ENCODE peak calls at places on chromosomes 6 and 20, in eight cellular contexts. K is heart right ventricle; Q is mesenchymal stem cell; I is CD4-positive, alpha-beta T cell; M is PC-3; D is left ventricle myocardium inferior; S is aorta; U is HL-60. A is an unnamed sample.

GRCh38 chr6:34285571-34285970 is 36.8 kb upstream of the SMIM29 start:
- DNase-seq in K (no peak), Q (peak; percentile 63), I (no peak), M (no peak), D (no peak), S (no peak), U (no peak), A (no peak)

GRCh38 chr6:30740993-30741784 is 1.3 kb downstream of the FLOT1 start:
- DNase-seq in K (no peak), Q (peak; percentile 69), I (no peak), M (peak; percentile 36), D (no peak), S (no peak), U (peak; percentile 38), A (no peak)

GRCh38 chr6:2439632-2440031 is 194.2 kb upstream of the GMDS start:
- DNase-seq in K (no peak), Q (no peak), I (no peak), M (no peak), D (no peak), S (no peak), U (no peak), A (no peak)

GRCh38 chr20:51700809-51701285 is 67.3 kb downstream of the ATP9A start:
- DNase-seq in K (no peak), Q (peak; percentile 65), I (no peak), M (peak; percentile 92), D (no peak), S (no peak), U (peak; percentile 14), A (no peak)

GRCh38 chr6:129252377-129253071 is 369.6 kb downstream of the LAMA2 start:
- DNase-seq in K (no peak), Q (peak; percentile 8), I (no peak), M (peak; percentile 32), D (no peak), S (no peak), U (no peak), A (no peak)

GRCh38 chr20:59006864-59007757 is at the start of gene CTSZ:
- DNase-seq in K (peak; percentile 51), Q (peak; percentile 36), I (no peak), M (peak; percentile 54), D (peak; percentile 81), S (peak; percentile 91), U (peak; percentile 31), A (no peak)

GRCh38 chr20:36988494-36988966 is 37.0 kb upstream of the SAMHD1 start:
- DNase-seq in K (no peak), Q (no peak), I (no peak), M (peak; percentile 32), D (no peak), S (no peak), U (no peak), A (no peak)

GRCh38 chr20:64119681-64120341 is 12.4 kb upstream of the NPBWR2 start:
- DNase-seq in K (no peak), Q (no peak), I (no peak), M (no peak), D (no peak), S (peak; percentile 55), U (no peak), A (no peak)

GRCh38 chr6:33356295-33356694 is 35.3 kb upstream of the KIFC1 start:
- DNase-seq in K (no peak), Q (no peak), I (no peak), M (no peak), D (no peak), S (no peak), U (no peak), A (no peak)

GRCh38 chr20:12627485-12627884 is 381.3 kb upstream of the SPTLC3 start:
- DNase-seq in K (no peak), Q (peak; percentile 64), I (no peak), M (no peak), D (no peak), S (no peak), U (no peak), A (no peak)

GRCh38 chr20:3046677-3047462 is 1.0 kb downstream of the MRPS26 start:
- DNase-seq in K (no peak), Q (no peak), I (no peak), M (peak; percentile 74), D (no peak), S (no peak), U (peak; percentile 24), A (no peak)

GRCh38 chr6:134111062-134111677 is 58.7 kb upstream of the SLC2A12 start:
- DNase-seq in K (peak; percentile 26), Q (peak; percentile 70), I (peak; percentile 23), M (peak; percentile 77), D (no peak), S (no peak), U (peak; percentile 61), A (no peak)

GRCh38 chr6:153958860-153959259 is 80.2 kb upstream of the OPRM1 start:
- DNase-seq in K (no peak), Q (no peak), I (no peak), M (no peak), D (no peak), S (no peak), U (no peak), A (no peak)

GRCh38 chr6:105428342-105428957 is 25.6 kb upstream of the PREP start:
- DNase-seq in K (no peak), Q (peak; percentile 62), I (no peak), M (peak; percentile 75), D (no peak), S (no peak), U (no peak), A (no peak)

GRCh38 chr6:12656841-12657435 is 59.6 kb upstream of the PHACTR1 start:
- DNase-seq in K (no peak), Q (no peak), I (no peak), M (no peak), D (no peak), S (no peak), U (no peak), A (no peak)

GRCh38 chr6:109760208-109760607 is 69.1 kb downstream of the FIG4 start:
- DNase-seq in K (no peak), Q (no peak), I (no peak), M (peak; percentile 75), D (no peak), S (no peak), U (no peak), A (no peak)

GRCh38 chr6:44925100-44925739 is 402.9 kb upstream of the RUNX2 start:
- DNase-seq in K (no peak), Q (peak; percentile 51), I (no peak), M (no peak), D (no peak), S (no peak), U (no peak), A (no peak)

GRCh38 chr6:105243487-105243886 is 63.7 kb upstream of the POPDC3 start:
- DNase-seq in K (no peak), Q (peak; percentile 80), I (no peak), M (no peak), D (no peak), S (no peak), U (no peak), A (no peak)

GRCh38 chr20:49779972-49780371 is 32.7 kb upstream of the SLC9A8 start:
- DNase-seq in K (no peak), Q (no peak), I (no peak), M (no peak), D (no peak), S (no peak), U (no peak), A (no peak)

GRCh38 chr20:11443382-11444119 is 474.1 kb upstream of the BTBD3 start:
- DNase-seq in K (no peak), Q (no peak), I (no peak), M (no peak), D (no peak), S (no peak), U (no peak), A (no peak)

GRCh38 chr6:108168980-108169800 is 3.4 kb downstream of the NR2E1 start:
- DNase-seq in K (no peak), Q (no peak), I (no peak), M (no peak), D (no peak), S (no peak), U (no peak), A (no peak)

GRCh38 chr6:40083141-40083920 is 149.1 kb upstream of the MOCS1 start:
- DNase-seq in K (no peak), Q (no peak), I (no peak), M (no peak), D (no peak), S (no peak), U (no peak), A (no peak)

GRCh38 chr20:38805502-38805957 is at the start of gene PPP1R16B:
- DNase-seq in K (peak; percentile 62), Q (peak; percentile 19), I (peak; percentile 66), M (no peak), D (peak; percentile 58), S (peak; percentile 84), U (no peak), A (no peak)
- H3K27ac ChIP-seq in K (peak within 1 kb of the TSS; percentile 90), Q (no peak within 1 kb of the TSS), I (peak within 1 kb of the TSS; percentile 96), M (no peak within 1 kb of the TSS), D (peak within 1 kb of the TSS; percentile 91), S (no peak within 1 kb of the TSS), U (no peak within 1 kb of the TSS), A (peak within 1 kb of the TSS; percentile 63)

GRCh38 chr6:45990162-45990561 is 25.5 kb downstream of the CLIC5 start:
- DNase-seq in K (no peak), Q (no peak), I (no peak), M (no peak), D (no peak), S (no peak), U (no peak), A (no peak)

GRCh38 chr6:45987866-45988265 is 27.8 kb downstream of the CLIC5 start:
- DNase-seq in K (no peak), Q (no peak), I (no peak), M (no peak), D (no peak), S (no peak), U (no peak), A (no peak)

GRCh38 chr6:45986746-45987274 is 28.9 kb downstream of the CLIC5 start:
- DNase-seq in K (peak; percentile 70), Q (peak; percentile 16), I (no peak), M (no peak), D (no peak), S (no peak), U (no peak), A (no peak)

GRCh38 chr6:45991189-45991588 is 24.5 kb downstream of the CLIC5 start:
- DNase-seq in K (no peak), Q (no peak), I (no peak), M (no peak), D (no peak), S (no peak), U (no peak), A (no peak)

GRCh38 chr6:45988635-45989034 is 27.0 kb downstream of the CLIC5 start:
- DNase-seq in K (peak; percentile 85), Q (no peak), I (no peak), M (no peak), D (peak; percentile 61), S (no peak), U (no peak), A (no peak)
- H3K27ac ChIP-seq in K (peak overlapping the region; percentile 89), Q (no peak overlapping the region), I (no peak overlapping the region), M (no peak overlapping the region), D (peak overlapping the region; percentile 94), S (no peak overlapping the region), U (no peak overlapping the region), A (no peak overlapping the region)

GRCh38 chr6:127131275-127131674 is 12.8 kb downstream of the RSPO3 start:
- DNase-seq in K (no peak), Q (no peak), I (no peak), M (no peak), D (no peak), S (no peak), U (no peak), A (no peak)
- H3K27ac ChIP-seq in K (no peak overlapping the region), Q (no peak overlapping the region), I (no peak overlapping the region), M (no peak overlapping the region), D (no peak overlapping the region), S (no peak overlapping the region), U (no peak overlapping the region), A (no peak overlapping the region)

GRCh38 chr6:167119680-167120556 is 3.0 kb upstream of the CCR6 start:
- DNase-seq in K (no peak), Q (no peak), I (peak; percentile 45), M (no peak), D (no peak), S (no peak), U (no peak), A (no peak)
- H3K27ac ChIP-seq in K (no peak overlapping the region), Q (no peak overlapping the region), I (peak overlapping the region; percentile 51), M (no peak overlapping the region), D (no peak overlapping the region), S (no peak overlapping the region), U (no peak overlapping the region), A (no peak overlapping the region)